ENCODE peak calls at places on chromosomes 13 and 19, in ten cellular contexts. One of them, this sample, is unnamed.
A peak's percentile ranks its signal among the peaks of the same experiment; 100 is the strongest.

GRCh38 chr19:43316591-43317319 is 36.7 kb upstream of the CD177 start:
- DNase-seq in anterior cingulate cortex: no peak
- DNase-seq in astrocyte of the hippocampus: no peak
- DNase-seq in stimulated activated CD4-positive, alpha-beta T cell treated with anti-CD3 and anti-CD28 coated beads, Interleukin-15, amount 100 ng/mL, for 1 hour: no peak
- DNase-seq in KBM-7: no peak
- DNase-seq in activated gamma-delta T cell: no peak
- DNase-seq in mucosa of descending colon: no peak
- DNase-seq in stimulated activated naive B cell treated with anti-CD40 and anti-IgM and Interleukin-4, amounts not matched to agents 10 μg/mL and 1 μg/mL and 100 μg/mL, for 72 hours: no peak
- DNase-seq in fibroblast of the conjunctiva: no peak
- DNase-seq in WTC11: peak; percentile 81
- DNase-seq in this sample: peak; percentile 65

GRCh38 chr13:48233097-48233885 is at the start of gene ITM2B:
- DNase-seq in anterior cingulate cortex: peak; percentile 28
- DNase-seq in astrocyte of the hippocampus: peak; percentile 88
- DNase-seq in stimulated activated CD4-positive, alpha-beta T cell treated with anti-CD3 and anti-CD28 coated beads, Interleukin-15, amount 100 ng/mL, for 1 hour: peak; percentile 50
- DNase-seq in KBM-7: peak; percentile 80
- DNase-seq in activated gamma-delta T cell: peak; percentile 56
- DNase-seq in mucosa of descending colon: peak; percentile 91
- DNase-seq in stimulated activated naive B cell treated with anti-CD40 and anti-IgM and Interleukin-4, amounts not matched to agents 10 μg/mL and 1 μg/mL and 100 μg/mL, for 72 hours: peak; percentile 47
- DNase-seq in fibroblast of the conjunctiva: no peak
- DNase-seq in WTC11: peak; percentile 70
- DNase-seq in this sample: peak; percentile 87

GRCh38 chr13:70755411-70755810 is 647.2 kb upstream of the KLHL1 start:
- DNase-seq in anterior cingulate cortex: no peak
- DNase-seq in astrocyte of the hippocampus: no peak
- DNase-seq in stimulated activated CD4-positive, alpha-beta T cell treated with anti-CD3 and anti-CD28 coated beads, Interleukin-15, amount 100 ng/mL, for 1 hour: no peak
- DNase-seq in KBM-7: no peak
- DNase-seq in activated gamma-delta T cell: no peak
- DNase-seq in mucosa of descending colon: no peak
- DNase-seq in stimulated activated naive B cell treated with anti-CD40 and anti-IgM and Interleukin-4, amounts not matched to agents 10 μg/mL and 1 μg/mL and 100 μg/mL, for 72 hours: no peak
- DNase-seq in fibroblast of the conjunctiva: no peak
- DNase-seq in WTC11: no peak
- DNase-seq in this sample: no peak

GRCh38 chr13:57629821-57630235 is 1.7 kb upstream of the PCDH17 start:
- DNase-seq in anterior cingulate cortex: peak; percentile 84
- DNase-seq in astrocyte of the hippocampus: peak; percentile 96
- DNase-seq in stimulated activated CD4-positive, alpha-beta T cell treated with anti-CD3 and anti-CD28 coated beads, Interleukin-15, amount 100 ng/mL, for 1 hour: no peak
- DNase-seq in KBM-7: peak; percentile 72
- DNase-seq in activated gamma-delta T cell: no peak
- DNase-seq in mucosa of descending colon: peak; percentile 49
- DNase-seq in stimulated activated naive B cell treated with anti-CD40 and anti-IgM and Interleukin-4, amounts not matched to agents 10 μg/mL and 1 μg/mL and 100 μg/mL, for 72 hours: peak; percentile 41
- DNase-seq in fibroblast of the conjunctiva: peak; percentile 38
- DNase-seq in WTC11: peak; percentile 98
- DNase-seq in this sample: no peak

GRCh38 chr13:33799950-33800592 is 17.9 kb upstream of the RFC3 start:
- DNase-seq in anterior cingulate cortex: no peak
- DNase-seq in astrocyte of the hippocampus: peak; percentile 47
- DNase-seq in stimulated activated CD4-positive, alpha-beta T cell treated with anti-CD3 and anti-CD28 coated beads, Interleukin-15, amount 100 ng/mL, for 1 hour: no peak
- DNase-seq in KBM-7: peak; percentile 42
- DNase-seq in activated gamma-delta T cell: no peak
- DNase-seq in mucosa of descending colon: no peak
- DNase-seq in stimulated activated naive B cell treated with anti-CD40 and anti-IgM and Interleukin-4, amounts not matched to agents 10 μg/mL and 1 μg/mL and 100 μg/mL, for 72 hours: no peak
- DNase-seq in fibroblast of the conjunctiva: peak; percentile 47
- DNase-seq in WTC11: no peak
- DNase-seq in this sample: peak; percentile 87

GRCh38 chr19:3129112-3129511 is 6.7 kb upstream of the GNA15 start:
- DNase-seq in anterior cingulate cortex: no peak
- DNase-seq in astrocyte of the hippocampus: peak; percentile 61
- DNase-seq in stimulated activated CD4-positive, alpha-beta T cell treated with anti-CD3 and anti-CD28 coated beads, Interleukin-15, amount 100 ng/mL, for 1 hour: no peak
- DNase-seq in KBM-7: peak; percentile 55
- DNase-seq in activated gamma-delta T cell: no peak
- DNase-seq in mucosa of descending colon: no peak
- DNase-seq in stimulated activated naive B cell treated with anti-CD40 and anti-IgM and Interleukin-4, amounts not matched to agents 10 μg/mL and 1 μg/mL and 100 μg/mL, for 72 hours: no peak
- DNase-seq in fibroblast of the conjunctiva: peak; percentile 44
- DNase-seq in WTC11: no peak
- DNase-seq in this sample: peak; percentile 43

GRCh38 chr19:10230904-10231623 is at the start of gene S1PR2:
- DNase-seq in anterior cingulate cortex: no peak
- DNase-seq in astrocyte of the hippocampus: peak; percentile 83
- DNase-seq in stimulated activated CD4-positive, alpha-beta T cell treated with anti-CD3 and anti-CD28 coated beads, Interleukin-15, amount 100 ng/mL, for 1 hour: peak; percentile 30
- DNase-seq in KBM-7: peak; percentile 73
- DNase-seq in activated gamma-delta T cell: peak; percentile 69
- DNase-seq in mucosa of descending colon: peak; percentile 87
- DNase-seq in stimulated activated naive B cell treated with anti-CD40 and anti-IgM and Interleukin-4, amounts not matched to agents 10 μg/mL and 1 μg/mL and 100 μg/mL, for 72 hours: peak; percentile 63
- DNase-seq in fibroblast of the conjunctiva: no peak
- DNase-seq in WTC11: peak; percentile 86
- DNase-seq in this sample: peak; percentile 90

GRCh38 chr13:22738357-22738756 is 442.4 kb upstream of the SGCG start:
- DNase-seq in anterior cingulate cortex: no peak
- DNase-seq in astrocyte of the hippocampus: no peak
- DNase-seq in stimulated activated CD4-positive, alpha-beta T cell treated with anti-CD3 and anti-CD28 coated beads, Interleukin-15, amount 100 ng/mL, for 1 hour: no peak
- DNase-seq in KBM-7: no peak
- DNase-seq in activated gamma-delta T cell: no peak
- DNase-seq in mucosa of descending colon: no peak
- DNase-seq in stimulated activated naive B cell treated with anti-CD40 and anti-IgM and Interleukin-4, amounts not matched to agents 10 μg/mL and 1 μg/mL and 100 μg/mL, for 72 hours: no peak
- DNase-seq in fibroblast of the conjunctiva: no peak
- DNase-seq in WTC11: no peak
- DNase-seq in this sample: no peak

GRCh38 chr13:106277483-106278154 is 257.8 kb downstream of the EFNB2 start:
- DNase-seq in anterior cingulate cortex: no peak
- DNase-seq in astrocyte of the hippocampus: peak; percentile 42
- DNase-seq in stimulated activated CD4-positive, alpha-beta T cell treated with anti-CD3 and anti-CD28 coated beads, Interleukin-15, amount 100 ng/mL, for 1 hour: no peak
- DNase-seq in KBM-7: no peak
- DNase-seq in activated gamma-delta T cell: no peak
- DNase-seq in mucosa of descending colon: no peak
- DNase-seq in stimulated activated naive B cell treated with anti-CD40 and anti-IgM and Interleukin-4, amounts not matched to agents 10 μg/mL and 1 μg/mL and 100 μg/mL, for 72 hours: no peak
- DNase-seq in fibroblast of the conjunctiva: no peak
- DNase-seq in WTC11: no peak
- DNase-seq in this sample: no peak

GRCh38 chr13:24153979-24154378 is 6.5 kb upstream of the SPATA13 start:
- DNase-seq in anterior cingulate cortex: no peak
- DNase-seq in astrocyte of the hippocampus: no peak
- DNase-seq in stimulated activated CD4-positive, alpha-beta T cell treated with anti-CD3 and anti-CD28 coated beads, Interleukin-15, amount 100 ng/mL, for 1 hour: no peak
- DNase-seq in KBM-7: no peak
- DNase-seq in activated gamma-delta T cell: no peak
- DNase-seq in mucosa of descending colon: no peak
- DNase-seq in stimulated activated naive B cell treated with anti-CD40 and anti-IgM and Interleukin-4, amounts not matched to agents 10 μg/mL and 1 μg/mL and 100 μg/mL, for 72 hours: no peak
- DNase-seq in fibroblast of the conjunctiva: no peak
- DNase-seq in WTC11: no peak
- DNase-seq in this sample: no peak

GRCh38 chr13:93227280-93227905 is 786 bp downstream of the GPC6 start:
- DNase-seq in anterior cingulate cortex: no peak
- DNase-seq in astrocyte of the hippocampus: peak; percentile 86
- DNase-seq in stimulated activated CD4-positive, alpha-beta T cell treated with anti-CD3 and anti-CD28 coated beads, Interleukin-15, amount 100 ng/mL, for 1 hour: no peak
- DNase-seq in KBM-7: peak; percentile 74
- DNase-seq in activated gamma-delta T cell: no peak
- DNase-seq in mucosa of descending colon: no peak
- DNase-seq in stimulated activated naive B cell treated with anti-CD40 and anti-IgM and Interleukin-4, amounts not matched to agents 10 μg/mL and 1 μg/mL and 100 μg/mL, for 72 hours: no peak
- DNase-seq in fibroblast of the conjunctiva: no peak
- DNase-seq in WTC11: peak; percentile 56
- DNase-seq in this sample: no peak

GRCh38 chr13:90448466-90449037 is 898.9 kb upstream of the MIR17HG start:
- DNase-seq in anterior cingulate cortex: no peak
- DNase-seq in astrocyte of the hippocampus: peak; percentile 6
- DNase-seq in stimulated activated CD4-positive, alpha-beta T cell treated with anti-CD3 and anti-CD28 coated beads, Interleukin-15, amount 100 ng/mL, for 1 hour: no peak
- DNase-seq in KBM-7: no peak
- DNase-seq in activated gamma-delta T cell: no peak
- DNase-seq in mucosa of descending colon: no peak
- DNase-seq in stimulated activated naive B cell treated with anti-CD40 and anti-IgM and Interleukin-4, amounts not matched to agents 10 μg/mL and 1 μg/mL and 100 μg/mL, for 72 hours: no peak
- DNase-seq in fibroblast of the conjunctiva: no peak
- DNase-seq in WTC11: no peak
- DNase-seq in this sample: no peak

GRCh38 chr13:60787083-60787482 is 390.1 kb downstream of the TDRD3 start:
- DNase-seq in anterior cingulate cortex: no peak
- DNase-seq in astrocyte of the hippocampus: no peak
- DNase-seq in stimulated activated CD4-positive, alpha-beta T cell treated with anti-CD3 and anti-CD28 coated beads, Interleukin-15, amount 100 ng/mL, for 1 hour: no peak
- DNase-seq in KBM-7: no peak
- DNase-seq in activated gamma-delta T cell: no peak
- DNase-seq in mucosa of descending colon: no peak
- DNase-seq in stimulated activated naive B cell treated with anti-CD40 and anti-IgM and Interleukin-4, amounts not matched to agents 10 μg/mL and 1 μg/mL and 100 μg/mL, for 72 hours: no peak
- DNase-seq in fibroblast of the conjunctiva: no peak
- DNase-seq in WTC11: no peak
- DNase-seq in this sample: no peak

GRCh38 chr13:90683711-90684131 is 663.8 kb upstream of the MIR17HG start:
- DNase-seq in anterior cingulate cortex: no peak
- DNase-seq in astrocyte of the hippocampus: no peak
- DNase-seq in stimulated activated CD4-positive, alpha-beta T cell treated with anti-CD3 and anti-CD28 coated beads, Interleukin-15, amount 100 ng/mL, for 1 hour: no peak
- DNase-seq in KBM-7: no peak
- DNase-seq in activated gamma-delta T cell: no peak
- DNase-seq in mucosa of descending colon: no peak
- DNase-seq in stimulated activated naive B cell treated with anti-CD40 and anti-IgM and Interleukin-4, amounts not matched to agents 10 μg/mL and 1 μg/mL and 100 μg/mL, for 72 hours: no peak
- DNase-seq in fibroblast of the conjunctiva: no peak
- DNase-seq in WTC11: no peak
- DNase-seq in this sample: no peak

GRCh38 chr13:93861818-93862217 is 617.7 kb downstream of the DCT start:
- DNase-seq in anterior cingulate cortex: no peak
- DNase-seq in astrocyte of the hippocampus: peak; percentile 72
- DNase-seq in stimulated activated CD4-positive, alpha-beta T cell treated with anti-CD3 and anti-CD28 coated beads, Interleukin-15, amount 100 ng/mL, for 1 hour: no peak
- DNase-seq in KBM-7: no peak
- DNase-seq in activated gamma-delta T cell: no peak
- DNase-seq in mucosa of descending colon: no peak
- DNase-seq in stimulated activated naive B cell treated with anti-CD40 and anti-IgM and Interleukin-4, amounts not matched to agents 10 μg/mL and 1 μg/mL and 100 μg/mL, for 72 hours: no peak
- DNase-seq in fibroblast of the conjunctiva: no peak
- DNase-seq in WTC11: no peak
- DNase-seq in this sample: no peak

GRCh38 chr19:45009625-45010255 is 8.5 kb downstream of the RELB start:
- DNase-seq in anterior cingulate cortex: no peak
- DNase-seq in astrocyte of the hippocampus: no peak
- DNase-seq in stimulated activated CD4-positive, alpha-beta T cell treated with anti-CD3 and anti-CD28 coated beads, Interleukin-15, amount 100 ng/mL, for 1 hour: no peak
- DNase-seq in KBM-7: no peak
- DNase-seq in activated gamma-delta T cell: no peak
- DNase-seq in mucosa of descending colon: no peak
- DNase-seq in stimulated activated naive B cell treated with anti-CD40 and anti-IgM and Interleukin-4, amounts not matched to agents 10 μg/mL and 1 μg/mL and 100 μg/mL, for 72 hours: no peak
- DNase-seq in fibroblast of the conjunctiva: no peak
- DNase-seq in WTC11: no peak
- DNase-seq in this sample: no peak

GRCh38 chr19:17243854-17244617 is 1.7 kb downstream of the NR2F6 start:
- DNase-seq in anterior cingulate cortex: no peak
- DNase-seq in astrocyte of the hippocampus: peak; percentile 58
- DNase-seq in stimulated activated CD4-positive, alpha-beta T cell treated with anti-CD3 and anti-CD28 coated beads, Interleukin-15, amount 100 ng/mL, for 1 hour: no peak
- DNase-seq in KBM-7: no peak
- DNase-seq in activated gamma-delta T cell: no peak
- DNase-seq in mucosa of descending colon: peak; percentile 81
- DNase-seq in stimulated activated naive B cell treated with anti-CD40 and anti-IgM and Interleukin-4, amounts not matched to agents 10 μg/mL and 1 μg/mL and 100 μg/mL, for 72 hours: no peak
- DNase-seq in fibroblast of the conjunctiva: no peak
- DNase-seq in WTC11: peak; percentile 58
- DNase-seq in this sample: no peak

GRCh38 chr19:44866672-44867071 is 20.6 kb downstream of the NECTIN2 start:
- DNase-seq in anterior cingulate cortex: no peak
- DNase-seq in astrocyte of the hippocampus: no peak
- DNase-seq in stimulated activated CD4-positive, alpha-beta T cell treated with anti-CD3 and anti-CD28 coated beads, Interleukin-15, amount 100 ng/mL, for 1 hour: no peak
- DNase-seq in KBM-7: no peak
- DNase-seq in activated gamma-delta T cell: no peak
- DNase-seq in mucosa of descending colon: no peak
- DNase-seq in stimulated activated naive B cell treated with anti-CD40 and anti-IgM and Interleukin-4, amounts not matched to agents 10 μg/mL and 1 μg/mL and 100 μg/mL, for 72 hours: no peak
- DNase-seq in fibroblast of the conjunctiva: no peak
- DNase-seq in WTC11: no peak
- DNase-seq in this sample: no peak

GRCh38 chr13:28048768-28049167 is 51.6 kb downstream of the FLT3 start:
- DNase-seq in anterior cingulate cortex: no peak
- DNase-seq in astrocyte of the hippocampus: no peak
- DNase-seq in stimulated activated CD4-positive, alpha-beta T cell treated with anti-CD3 and anti-CD28 coated beads, Interleukin-15, amount 100 ng/mL, for 1 hour: no peak
- DNase-seq in KBM-7: no peak
- DNase-seq in activated gamma-delta T cell: no peak
- DNase-seq in mucosa of descending colon: no peak
- DNase-seq in stimulated activated naive B cell treated with anti-CD40 and anti-IgM and Interleukin-4, amounts not matched to agents 10 μg/mL and 1 μg/mL and 100 μg/mL, for 72 hours: no peak
- DNase-seq in fibroblast of the conjunctiva: no peak
- DNase-seq in WTC11: no peak
- DNase-seq in this sample: no peak

GRCh38 chr13:106566682-106567420 is 1.1 kb downstream of the ARGLU1 start:
- DNase-seq in anterior cingulate cortex: no peak
- DNase-seq in astrocyte of the hippocampus: peak; percentile 64
- DNase-seq in stimulated activated CD4-positive, alpha-beta T cell treated with anti-CD3 and anti-CD28 coated beads, Interleukin-15, amount 100 ng/mL, for 1 hour: peak; percentile 8
- DNase-seq in KBM-7: peak; percentile 67
- DNase-seq in activated gamma-delta T cell: peak; percentile 17
- DNase-seq in mucosa of descending colon: peak; percentile 78
- DNase-seq in stimulated activated naive B cell treated with anti-CD40 and anti-IgM and Interleukin-4, amounts not matched to agents 10 μg/mL and 1 μg/mL and 100 μg/mL, for 72 hours: peak; percentile 8
- DNase-seq in fibroblast of the conjunctiva: peak; percentile 29
- DNase-seq in WTC11: peak; percentile 37
- DNase-seq in this sample: peak; percentile 88

GRCh38 chr13:27005556-27005955 is 166.1 kb downstream of the USP12 start:
- DNase-seq in anterior cingulate cortex: no peak
- DNase-seq in astrocyte of the hippocampus: no peak
- DNase-seq in stimulated activated CD4-positive, alpha-beta T cell treated with anti-CD3 and anti-CD28 coated beads, Interleukin-15, amount 100 ng/mL, for 1 hour: no peak
- DNase-seq in KBM-7: peak; percentile 51
- DNase-seq in activated gamma-delta T cell: no peak
- DNase-seq in mucosa of descending colon: no peak
- DNase-seq in stimulated activated naive B cell treated with anti-CD40 and anti-IgM and Interleukin-4, amounts not matched to agents 10 μg/mL and 1 μg/mL and 100 μg/mL, for 72 hours: no peak
- DNase-seq in fibroblast of the conjunctiva: no peak
- DNase-seq in WTC11: no peak
- DNase-seq in this sample: no peak

GRCh38 chr19:18649371-18650047 is 12.7 kb downstream of the KLHL26 start:
- DNase-seq in anterior cingulate cortex: no peak
- DNase-seq in astrocyte of the hippocampus: peak; percentile 45
- DNase-seq in stimulated activated CD4-positive, alpha-beta T cell treated with anti-CD3 and anti-CD28 coated beads, Interleukin-15, amount 100 ng/mL, for 1 hour: no peak
- DNase-seq in KBM-7: no peak
- DNase-seq in activated gamma-delta T cell: no peak
- DNase-seq in mucosa of descending colon: peak; percentile 68
- DNase-seq in stimulated activated naive B cell treated with anti-CD40 and anti-IgM and Interleukin-4, amounts not matched to agents 10 μg/mL and 1 μg/mL and 100 μg/mL, for 72 hours: no peak
- DNase-seq in fibroblast of the conjunctiva: no peak
- DNase-seq in WTC11: no peak
- DNase-seq in this sample: no peak

GRCh38 chr13:30978981-30979956 is 46.8 kb downstream of the TEX26 start:
- DNase-seq in anterior cingulate cortex: no peak
- DNase-seq in astrocyte of the hippocampus: no peak
- DNase-seq in stimulated activated CD4-positive, alpha-beta T cell treated with anti-CD3 and anti-CD28 coated beads, Interleukin-15, amount 100 ng/mL, for 1 hour: peak; percentile 8
- DNase-seq in KBM-7: peak; percentile 42
- DNase-seq in activated gamma-delta T cell: peak; percentile 5
- DNase-seq in mucosa of descending colon: no peak
- DNase-seq in stimulated activated naive B cell treated with anti-CD40 and anti-IgM and Interleukin-4, amounts not matched to agents 10 μg/mL and 1 μg/mL and 100 μg/mL, for 72 hours: no peak
- DNase-seq in fibroblast of the conjunctiva: no peak
- DNase-seq in WTC11: peak; percentile 92
- DNase-seq in this sample: peak; percentile 81

GRCh38 chr13:52599037-52599852 is 43.0 kb upstream of the HNRNPA1L2 start:
- DNase-seq in anterior cingulate cortex: no peak
- DNase-seq in astrocyte of the hippocampus: peak; percentile 56
- DNase-seq in stimulated activated CD4-positive, alpha-beta T cell treated with anti-CD3 and anti-CD28 coated beads, Interleukin-15, amount 100 ng/mL, for 1 hour: no peak
- DNase-seq in KBM-7: peak; percentile 61
- DNase-seq in activated gamma-delta T cell: no peak
- DNase-seq in mucosa of descending colon: no peak
- DNase-seq in stimulated activated naive B cell treated with anti-CD40 and anti-IgM and Interleukin-4, amounts not matched to agents 10 μg/mL and 1 μg/mL and 100 μg/mL, for 72 hours: no peak
- DNase-seq in fibroblast of the conjunctiva: no peak
- DNase-seq in WTC11: no peak
- DNase-seq in this sample: no peak

GRCh38 chr19:35404879-35405622 is 34.2 kb downstream of the GPR42 start:
- DNase-seq in anterior cingulate cortex: no peak
- DNase-seq in astrocyte of the hippocampus: peak; percentile 74
- DNase-seq in stimulated activated CD4-positive, alpha-beta T cell treated with anti-CD3 and anti-CD28 coated beads, Interleukin-15, amount 100 ng/mL, for 1 hour: no peak
- DNase-seq in KBM-7: no peak
- DNase-seq in activated gamma-delta T cell: no peak
- DNase-seq in mucosa of descending colon: no peak
- DNase-seq in stimulated activated naive B cell treated with anti-CD40 and anti-IgM and Interleukin-4, amounts not matched to agents 10 μg/mL and 1 μg/mL and 100 μg/mL, for 72 hours: peak; percentile 42
- DNase-seq in fibroblast of the conjunctiva: peak; percentile 57
- DNase-seq in WTC11: no peak
- DNase-seq in this sample: no peak

GRCh38 chr13:28357247-28357825 is 137.6 kb downstream of the FLT1 start:
- DNase-seq in anterior cingulate cortex: no peak
- DNase-seq in astrocyte of the hippocampus: no peak
- DNase-seq in stimulated activated CD4-positive, alpha-beta T cell treated with anti-CD3 and anti-CD28 coated beads, Interleukin-15, amount 100 ng/mL, for 1 hour: no peak
- DNase-seq in KBM-7: no peak
- DNase-seq in activated gamma-delta T cell: no peak
- DNase-seq in mucosa of descending colon: no peak
- DNase-seq in stimulated activated naive B cell treated with anti-CD40 and anti-IgM and Interleukin-4, amounts not matched to agents 10 μg/mL and 1 μg/mL and 100 μg/mL, for 72 hours: no peak
- DNase-seq in fibroblast of the conjunctiva: no peak
- DNase-seq in WTC11: no peak
- DNase-seq in this sample: no peak

This sample was measured in Karpas-422.